ENCODE peak calls at places on chromosomes 6 and 20, in five cellular contexts. A is HFFc6, R is heart right ventricle, G is astrocyte of the cerebellum, L is A549. Q is an unnamed sample.

GRCh38 chr20:44532248-44532980 is 10.5 kb upstream of the SERINC3 start:
- DNase-seq in A (no peak), R (peak), G (no peak), L (no peak), Q (peak)

GRCh38 chr6:44806656-44807055 is 419.1 kb downstream of the CDC5L start:
- DNase-seq in A (no peak), R (no peak), G (no peak), L (no peak), Q (peak)

GRCh38 chr6:70423189-70424133 is 10.2 kb downstream of the FAM135A start:
- DNase-seq in A (no peak), R (no peak), G (no peak), L (no peak), Q (no peak)

GRCh38 chr20:13200767-13201500 is 20.1 kb upstream of the ISM1 start:
- DNase-seq in A (no peak), R (no peak), G (no peak), L (no peak), Q (no peak)

GRCh38 chr20:57007171-57007540 is 259.3 kb downstream of the BMP7 start:
- DNase-seq in A (no peak), R (no peak), G (no peak), L (no peak), Q (no peak)

GRCh38 chr20:61728786-61729365 is 336.8 kb downstream of the TAF4 start:
- DNase-seq in A (no peak), R (no peak), G (no peak), L (no peak), Q (no peak)

GRCh38 chr6:56222509-56222908 is 24.9 kb downstream of the COL21A1 start:
- DNase-seq in A (peak), R (no peak), G (no peak), L (no peak), Q (peak)

GRCh38 chr6:89840538-89840937 is 10.9 kb downstream of the CASP8AP2 start:
- DNase-seq in A (no peak), R (no peak), G (no peak), L (no peak), Q (no peak)

DNA sequence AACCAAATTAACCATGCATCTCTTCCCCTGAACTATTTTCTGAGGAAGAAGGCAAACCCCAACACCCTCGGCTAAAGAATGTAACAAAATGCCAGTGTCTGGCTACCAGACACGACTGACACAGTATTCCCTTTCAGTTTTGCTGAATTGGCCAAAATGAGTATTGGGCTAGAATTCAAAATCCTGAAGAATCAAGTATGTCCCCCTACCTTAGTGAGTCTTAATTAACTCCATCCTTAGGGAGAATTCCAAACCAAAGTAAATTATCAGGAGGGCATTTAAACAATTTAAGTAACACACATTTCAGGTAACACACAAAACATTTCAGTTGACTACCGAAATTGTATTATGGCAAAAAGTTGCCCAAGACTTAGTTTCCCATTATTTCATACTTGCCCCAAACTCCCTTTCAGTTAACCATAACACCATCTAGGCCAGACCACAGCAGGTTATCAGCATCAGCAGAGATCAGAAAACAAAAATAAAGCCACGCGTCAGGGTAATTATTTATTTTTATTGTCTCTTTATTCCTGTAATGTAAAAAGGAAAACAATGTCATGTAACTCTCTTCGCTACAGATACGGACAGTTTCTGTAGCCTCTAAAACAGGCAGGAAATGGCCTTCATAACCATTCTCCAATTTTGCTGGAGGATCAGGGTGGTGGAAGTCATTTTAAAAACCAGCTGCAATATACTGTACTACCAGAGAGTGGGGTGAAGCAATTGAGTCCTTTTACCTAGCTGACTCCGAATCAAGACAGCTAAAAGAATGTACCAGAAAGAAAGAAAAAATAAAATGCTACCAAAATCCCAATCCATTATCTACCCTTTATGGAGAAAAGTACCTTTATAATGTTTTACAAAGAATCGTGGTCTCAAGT is 1.9 kb downstream of the SNX5 start:
- DNase-seq in A (peak), R (no peak), G (no peak), L (peak), Q (peak)
- TF ChIP-seq CTCF in A (peak), R (no peak), G (peak), L (no peak), Q (no peak)

GRCh38 chr20:34955232-34956040 is at the start of the genes GSS and MYH7B:
- DNase-seq in A (peak), R (peak), G (peak), L (peak), Q (peak)
- TF ChIP-seq CTCF in A (peak), R (peak), G (peak), L (peak), Q (peak)

GRCh38 chr6:38432479-38432878 is 207.2 kb downstream of the BTBD9 start:
- DNase-seq in A (peak), R (no peak), G (no peak), L (no peak), Q (peak)
- TF ChIP-seq CTCF in A (peak), R (no peak), G (no peak), L (no peak), Q (peak)

GRCh38 chr6:130766239-130767144 is 60.7 kb upstream of the SMLR1 start:
- DNase-seq in A (no peak), R (no peak), G (no peak), L (no peak), Q (no peak)
- TF ChIP-seq CTCF in A (no peak), R (no peak), G (no peak), L (no peak), Q (no peak)

GRCh38 chr6:107080036-107080435 is 35.3 kb downstream of the BEND3 start:
- DNase-seq in A (no peak), R (no peak), G (no peak), L (no peak), Q (peak)
- TF ChIP-seq CTCF in A (peak), R (no peak), G (peak), L (no peak), Q (no peak)

DNA sequence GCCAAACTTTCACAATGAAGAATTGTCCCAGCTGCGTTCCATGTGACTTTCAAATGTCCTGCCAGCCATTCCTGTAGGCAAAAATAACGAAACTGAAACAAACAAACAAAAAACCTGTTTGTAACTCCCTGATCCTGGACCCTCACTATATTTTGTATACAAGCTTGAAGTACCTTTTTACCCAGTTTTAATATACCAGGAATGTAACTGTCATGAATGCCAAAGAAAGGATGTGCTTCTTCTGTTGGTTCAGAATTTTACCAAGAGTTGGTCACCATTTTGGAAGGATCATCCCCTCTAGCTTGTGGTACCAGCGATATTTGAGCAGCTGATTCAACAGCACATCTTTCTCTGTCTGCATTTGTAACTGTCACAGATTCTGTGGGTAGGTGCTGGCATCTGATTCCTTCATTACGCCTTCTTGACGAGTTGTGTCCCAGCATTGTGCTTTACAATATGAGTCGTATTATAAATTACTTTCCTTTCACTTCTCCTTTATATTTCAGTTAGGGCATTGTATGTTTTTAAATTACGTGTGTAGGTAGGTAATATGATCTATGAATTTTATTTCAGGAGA is 93.9 kb downstream of the DLGAP4 start:
- DNase-seq in A (no peak), R (no peak), G (no peak), L (no peak), Q (no peak)
- TF ChIP-seq CTCF in A (no peak), R (no peak), G (no peak), L (no peak), Q (no peak)